ENCODE peak calls at places on chromosomes 13 and 19, in five cellular contexts. T is astrocyte of the spinal cord, S is transverse colon, X is brain microvascular endothelial cell, F is fibroblast of lung. P is an unnamed sample.

GRCh38 chr19:47494211-47494547 is 10.2 kb upstream of the KPTN start:
- DNase-seq in T (no peak), S (no peak), X (no peak), F (no peak), P (no peak)

GRCh38 chr13:21231426-21231945 is 55.0 kb downstream of the MRPL57 start:
- DNase-seq in T (no peak), S (no peak), X (peak), F (no peak), P (no peak)

GRCh38 chr13:105573134-105573533 is 962.3 kb downstream of the EFNB2 start:
- DNase-seq in T (peak), S (no peak), X (no peak), F (peak), P (no peak)

GRCh38 chr13:64993514-64994164 is 2236.5 kb downstream of the PCDH9 start:
- DNase-seq in T (no peak), S (no peak), X (no peak), F (no peak), P (no peak)

GRCh38 chr13:41075034-41075433 is 13.7 kb downstream of the WBP4 start:
- DNase-seq in T (peak), S (no peak), X (no peak), F (peak), P (peak)

GRCh38 chr19:2427323-2428026 is at the start of gene TIMM13:
- DNase-seq in T (peak), S (peak), X (peak), F (peak), P (peak)

GRCh38 chr19:8611890-8612806 is 1.6 kb upstream of the ADAMTS10 start:
- DNase-seq in T (peak), S (peak), X (peak), F (peak), P (peak)

GRCh38 chr13:84802073-84802472 is 919.8 kb upstream of the SLITRK1 start:
- DNase-seq in T (no peak), S (no peak), X (no peak), F (no peak), P (no peak)

GRCh38 chr13:49248433-49249002 is 793 bp downstream of the CDADC1 start:
- DNase-seq in T (peak), S (no peak), X (peak), F (peak), P (peak)

GRCh38 chr19:46860846-46861690 is at the start of gene ARHGAP35:
- DNase-seq in T (no peak), S (peak), X (no peak), F (no peak), P (no peak)

GRCh38 chr13:113646376-113646775 is 11.6 kb downstream of the ATP4B start:
- DNase-seq in T (no peak), S (peak), X (no peak), F (no peak), P (no peak)

GRCh38 chr13:33454844-33455256 is 169.3 kb upstream of the STARD13 start:
- DNase-seq in T (peak), S (no peak), X (no peak), F (peak), P (peak)

GRCh38 chr19:12117203-12117970 is 22.8 kb downstream of the ZNF20 start:
- DNase-seq in T (no peak), S (no peak), X (no peak), F (no peak), P (no peak)

GRCh38 chr19:33831835-33832234 is 35.2 kb downstream of the KCTD15 start:
- DNase-seq in T (no peak), S (no peak), X (no peak), F (no peak), P (no peak)

GRCh38 chr19:29492761-29493160 is 33.0 kb upstream of the VSTM2B start:
- DNase-seq in T (no peak), S (no peak), X (no peak), F (no peak), P (no peak)

GRCh38 chr19:16893686-16893990 is 4.8 kb downstream of the F2RL3 start:
- DNase-seq in T (no peak), S (peak), X (no peak), F (no peak), P (no peak)

GRCh38 chr13:61277088-61277487 is 138.6 kb downstream of the PCDH20 start:
- DNase-seq in T (no peak), S (no peak), X (no peak), F (no peak), P (no peak)

GRCh38 chr13:35727881-35728280 is 251.4 kb upstream of the MAB21L1 start:
- DNase-seq in T (no peak), S (no peak), X (no peak), F (no peak), P (no peak)

GRCh38 chr13:56396318-56396717 is 744.4 kb upstream of the PRR20A start:
- DNase-seq in T (no peak), S (no peak), X (no peak), F (no peak), P (no peak)

GRCh38 chr19:13894552-13894951 is 11.4 kb downstream of the BRME1 start:
- DNase-seq in T (no peak), S (no peak), X (no peak), F (no peak), P (no peak)

GRCh38 chr19:19306191-19306590 is 14.1 kb downstream of the SUGP1 start:
- DNase-seq in T (no peak), S (no peak), X (no peak), F (no peak), P (no peak)
- TF ChIP-seq CTCF in T (no peak), S (no peak), X (no peak), F (no peak), P (no peak)

GRCh38 chr13:29104461-29104860 is 284.3 kb downstream of the MTUS2 start:
- DNase-seq in T (no peak), S (no peak), X (no peak), F (no peak), P (no peak)

GRCh38 chr13:29106651-29107050 is 286.5 kb downstream of the MTUS2 start:
- DNase-seq in T (no peak), S (no peak), X (no peak), F (no peak), P (no peak)

GRCh38 chr13:29110003-29110402 is 289.9 kb downstream of the MTUS2 start:
- DNase-seq in T (no peak), S (no peak), X (no peak), F (no peak), P (no peak)

GRCh38 chr13:29103036-29103800 is 283.1 kb downstream of the MTUS2 start:
- DNase-seq in T (no peak), S (no peak), X (no peak), F (no peak), P (no peak)

GRCh38 chr13:29105779-29106178 is 285.6 kb downstream of the MTUS2 start:
- DNase-seq in T (no peak), S (no peak), X (no peak), F (no peak), P (no peak)
- TF ChIP-seq CTCF in T (no peak), S (no peak), X (no peak), F (no peak), P (no peak)

GRCh38 chr13:26037302-26037701 is 14.5 kb downstream of the SHISA2 start:
- DNase-seq in T (no peak), S (no peak), X (no peak), F (no peak), P (no peak)
- TF ChIP-seq CTCF in T (peak), S (no peak), X (peak), F (no peak), P (peak)

GRCh38 chr13:59263531-59263930 is 900.2 kb downstream of the DIAPH3 start:
- DNase-seq in T (no peak), S (no peak), X (no peak), F (no peak), P (no peak)

GRCh38 chr13:59259416-59260000 is 904.2 kb downstream of the DIAPH3 start:
- DNase-seq in T (no peak), S (no peak), X (no peak), F (no peak), P (no peak)

GRCh38 chr13:59266478-59267063 is 897.2 kb downstream of the DIAPH3 start:
- DNase-seq in T (no peak), S (no peak), X (no peak), F (no peak), P (no peak)

DNA sequence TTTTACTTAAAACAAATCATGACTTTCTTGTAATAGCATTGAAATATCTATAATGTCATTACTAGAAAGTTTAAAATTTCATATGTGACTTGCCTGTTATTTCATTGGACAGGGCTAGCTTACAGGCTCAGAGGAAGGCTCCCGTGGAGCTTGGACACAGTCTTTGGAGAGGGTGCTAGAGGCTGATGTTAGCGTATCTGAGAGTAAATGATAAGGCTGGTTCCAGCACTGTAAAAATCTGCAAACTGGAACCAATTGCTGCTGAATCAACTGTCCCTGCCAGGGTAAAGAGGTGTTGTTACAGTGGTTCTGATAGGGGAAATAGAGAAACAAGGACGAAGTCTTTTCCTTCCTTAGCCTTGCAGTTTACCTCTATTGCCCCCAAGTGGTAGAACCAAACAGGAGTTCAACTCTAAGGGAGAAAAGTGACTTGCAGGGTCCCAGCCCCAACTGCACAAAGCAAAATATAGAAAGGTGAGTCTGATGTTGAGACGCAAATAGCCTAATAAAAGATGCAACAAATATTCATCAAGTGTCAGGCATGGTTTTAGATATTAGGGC is 901.7 kb downstream of the DIAPH3 start:
- DNase-seq in T (no peak), S (no peak), X (no peak), F (peak), P (no peak)
- TF ChIP-seq CTCF in T (peak), S (no peak), X (peak), F (peak), P (peak)

GRCh38 chr13:25581351-25581750 is 209.6 kb downstream of the ATP8A2 start:
- DNase-seq in T (no peak), S (no peak), X (no peak), F (no peak), P (no peak)

GRCh38 chr13:25588336-25589060 is 216.7 kb downstream of the ATP8A2 start:
- DNase-seq in T (no peak), S (no peak), X (no peak), F (no peak), P (no peak)

GRCh38 chr13:25587581-25587980 is 215.8 kb downstream of the ATP8A2 start:
- DNase-seq in T (no peak), S (no peak), X (no peak), F (no peak), P (no peak)

DNA sequence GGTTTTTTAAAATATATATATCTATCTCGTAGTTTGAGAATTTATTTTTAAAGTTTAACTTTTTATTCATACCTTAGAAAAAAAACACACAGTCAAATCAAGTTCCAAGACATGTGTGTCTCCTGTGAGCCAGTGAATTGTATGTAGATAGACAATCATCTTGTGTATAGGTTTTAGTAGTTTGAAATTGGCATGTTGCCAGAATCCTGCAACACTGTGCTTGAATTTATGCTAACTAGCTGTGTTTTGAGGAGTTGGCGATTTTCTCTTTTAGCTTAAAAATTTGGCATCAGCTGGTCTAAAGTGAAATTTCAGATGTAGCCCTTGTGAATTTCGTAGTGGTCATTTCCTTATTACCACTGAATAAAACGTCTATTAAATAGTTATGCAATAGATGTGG is 213.2 kb downstream of the ATP8A2 start:
- DNase-seq in T (no peak), S (no peak), X (no peak), F (peak), P (no peak)
- TF ChIP-seq CTCF in T (no peak), S (no peak), X (no peak), F (no peak), P (no peak)

DNA sequence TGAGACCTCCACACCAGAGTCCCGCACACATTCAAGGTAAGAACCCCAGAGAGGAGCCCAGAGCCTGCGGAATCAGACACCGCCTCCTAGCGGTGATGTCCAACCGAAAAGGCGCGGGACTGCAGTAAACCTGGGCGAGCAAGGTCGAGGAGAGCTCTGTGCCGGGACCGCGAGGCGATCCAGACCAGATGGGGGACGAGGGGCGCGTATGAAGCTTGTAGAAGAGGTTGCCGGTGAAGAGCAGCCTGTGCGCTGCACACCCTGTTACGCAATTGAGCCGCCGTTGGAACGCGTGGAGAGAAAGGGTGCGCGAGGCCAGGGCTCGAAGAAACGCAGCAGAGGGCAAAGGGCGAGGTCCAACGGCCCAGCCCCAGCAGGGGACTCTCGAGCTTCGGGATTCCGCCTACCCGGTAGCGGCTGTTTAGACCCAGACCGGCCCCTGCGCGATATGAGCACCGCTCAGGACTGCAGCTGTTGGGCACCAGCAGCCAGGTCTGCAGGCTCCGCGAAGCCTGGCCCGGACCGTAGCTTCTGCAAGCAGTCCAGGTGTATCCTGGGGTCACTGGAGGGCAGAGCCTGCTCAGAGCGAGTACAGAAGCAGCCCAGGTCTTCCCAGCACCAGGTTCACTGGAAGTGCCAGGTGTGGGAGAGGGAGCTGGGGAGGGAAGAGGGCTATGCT is 65.9 kb upstream of the ZNF599 start:
- DNase-seq in T (no peak), S (peak), X (no peak), F (peak), P (no peak)
- TF ChIP-seq CTCF in T (peak), S (no peak), X (peak), F (peak), P (peak)

GRCh38 chr19:31109626-31110025 is 239.6 kb downstream of the TSHZ3 start:
- DNase-seq in T (no peak), S (no peak), X (no peak), F (no peak), P (no peak)

GRCh38 chr19:31113250-31113685 is 236.0 kb downstream of the TSHZ3 start:
- DNase-seq in T (peak), S (no peak), X (peak), F (no peak), P (no peak)

GRCh38 chr19:31112158-31112557 is 237.1 kb downstream of the TSHZ3 start:
- DNase-seq in T (no peak), S (no peak), X (no peak), F (no peak), P (no peak)

GRCh38 chr19:31111741-31112140 is 237.5 kb downstream of the TSHZ3 start:
- DNase-seq in T (no peak), S (no peak), X (no peak), F (no peak), P (no peak)

DNA sequence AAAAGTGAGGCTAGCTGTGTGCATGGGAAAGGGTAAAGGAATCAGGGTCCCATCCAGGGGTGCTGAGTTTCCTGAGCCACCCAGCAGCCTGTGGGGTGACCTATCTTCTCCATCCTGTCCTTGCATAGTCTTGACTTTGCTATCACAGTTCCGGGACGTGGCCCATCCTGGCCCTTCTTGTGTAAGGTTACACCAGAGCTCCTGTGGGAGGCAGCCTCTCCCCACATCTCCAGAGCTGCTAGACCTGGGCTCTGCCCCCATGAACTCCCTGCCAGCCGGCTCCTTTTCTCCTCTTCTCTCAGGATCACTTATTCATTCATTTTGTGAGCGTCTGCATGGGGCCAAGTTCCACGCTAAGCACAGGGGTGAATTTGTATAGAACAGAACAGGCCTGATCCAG is 238.9 kb downstream of the TSHZ3 start:
- DNase-seq in T (peak), S (no peak), X (no peak), F (peak), P (no peak)
- TF ChIP-seq CTCF in T (peak), S (no peak), X (peak), F (peak), P (peak)

GRCh38 chr19:32067686-32068085 is 277.7 kb upstream of the ZNF507 start:
- DNase-seq in T (no peak), S (no peak), X (no peak), F (no peak), P (no peak)
- TF ChIP-seq CTCF in T (no peak), S (no peak), X (no peak), F (no peak), P (no peak)